ENCODE peak calls at places on chromosomes 11 and 22, in eight cellular contexts. L, J, E, P, U, R, S and Z are unnamed samples.

GRCh38 chr22:27206001-27206746 is 548.8 kb downstream of the MIAT start:
- DNase-seq in L (no peak), J (no peak), E (no peak), P (no peak), U (no peak), R (no peak), S (peak; percentile 31), Z (no peak)

GRCh38 chr22:22926359-22927195 is 39.0 kb downstream of the IGLL5 start:
- DNase-seq in L (no peak), J (no peak), E (no peak), P (no peak), U (no peak), R (no peak), S (no peak), Z (no peak)

GRCh38 chr22:32850591-32851517 is 49.3 kb downstream of the TIMP3 start:
- DNase-seq in L (peak; percentile 35), J (no peak), E (no peak), P (no peak), U (no peak), R (no peak), S (peak; percentile 73), Z (no peak)

GRCh38 chr11:56961609-56962008 is 27.1 kb upstream of the OR5AK2 start:
- DNase-seq in L (no peak), J (no peak), E (no peak), P (no peak), U (no peak), R (no peak), S (no peak), Z (no peak)

GRCh38 chr11:69245041-69245440 is 48.9 kb upstream of the MYEOV start:
- DNase-seq in L (no peak), J (no peak), E (no peak), P (no peak), U (no peak), R (no peak), S (no peak), Z (no peak)

GRCh38 chr11:1049431-1049891 is 12.9 kb upstream of the MUC6 start:
- DNase-seq in L (no peak), J (no peak), E (no peak), P (no peak), U (no peak), R (no peak), S (no peak), Z (no peak)

GRCh38 chr11:93000511-93001476 is 31.3 kb downstream of the MTNR1B start:
- DNase-seq in L (no peak), J (no peak), E (no peak), P (no peak), U (no peak), R (peak; percentile 92), S (peak; percentile 57), Z (no peak)

GRCh38 chr22:25002241-25002985 is 49.9 kb downstream of the KIAA1671 start:
- DNase-seq in L (no peak), J (no peak), E (no peak), P (no peak), U (no peak), R (no peak), S (no peak), Z (no peak)

GRCh38 chr11:128733440-128734115 is 39.7 kb downstream of the FLI1 start:
- DNase-seq in L (no peak), J (no peak), E (no peak), P (peak; percentile 66), U (no peak), R (no peak), S (no peak), Z (peak; percentile 83)

GRCh38 chr22:50009251-50009650 is 3.3 kb downstream of the IL17REL start:
- DNase-seq in L (no peak), J (no peak), E (no peak), P (no peak), U (no peak), R (no peak), S (no peak), Z (no peak)

GRCh38 chr11:124482362-124483147 is 37.1 kb upstream of the OR8B8 start:
- DNase-seq in L (no peak), J (peak; percentile 39), E (no peak), P (no peak), U (no peak), R (no peak), S (peak; percentile 38), Z (no peak)

GRCh38 chr11:134275534-134276395 is at the start of gene GLB1L3:
- DNase-seq in L (peak; percentile 70), J (peak; percentile 39), E (peak; percentile 67), P (peak; percentile 85), U (peak; percentile 48), R (no peak), S (no peak), Z (peak; percentile 77)

GRCh38 chr11:20909995-20910726 is 240.8 kb downstream of the NELL1 start:
- DNase-seq in L (no peak), J (no peak), E (no peak), P (no peak), U (no peak), R (no peak), S (no peak), Z (no peak)

GRCh38 chr11:65013130-65013691 is 749 bp upstream of the ARL2 start:
- DNase-seq in L (peak; percentile 92), J (no peak), E (peak; percentile 79), P (no peak), U (peak; percentile 78), R (peak; percentile 81), S (peak; percentile 91), Z (peak; percentile 90)

GRCh38 chr11:129375731-129376657 is at the start of gene BARX2:
- DNase-seq in L (peak; percentile 36), J (peak; percentile 89), E (no peak), P (peak; percentile 65), U (no peak), R (peak; percentile 29), S (peak; percentile 61), Z (peak; percentile 79)

GRCh38 chr11:10322830-10323792 is 18.2 kb downstream of the ADM start:
- DNase-seq in L (peak; percentile 59), J (peak; percentile 64), E (no peak), P (peak; percentile 53), U (no peak), R (peak; percentile 67), S (peak; percentile 89), Z (peak; percentile 71)

GRCh38 chr22:42621505-42622002 is 6.9 kb upstream of the POLDIP3 start:
- DNase-seq in L (peak; percentile 79), J (peak; percentile 83), E (peak; percentile 26), P (peak; percentile 11), U (no peak), R (no peak), S (peak; percentile 73), Z (peak; percentile 55)

GRCh38 chr11:118889796-118890195 is 6.1 kb downstream of the CXCR5 start:
- DNase-seq in L (no peak), J (peak; percentile 71), E (no peak), P (no peak), U (no peak), R (no peak), S (peak; percentile 67), Z (no peak)

GRCh38 chr11:127902405-127902804 is 685.0 kb downstream of the ETS1 start:
- DNase-seq in L (no peak), J (no peak), E (no peak), P (no peak), U (no peak), R (no peak), S (no peak), Z (no peak)

GRCh38 chr11:58292017-58292416 is 24.0 kb upstream of the OR10W1 start:
- DNase-seq in L (no peak), J (no peak), E (no peak), P (no peak), U (no peak), R (no peak), S (no peak), Z (no peak)

GRCh38 chr22:40679964-40680818 is 907 bp downstream of the MCHR1 start:
- DNase-seq in L (no peak), J (no peak), E (no peak), P (no peak), U (no peak), R (peak; percentile 48), S (peak; percentile 45), Z (no peak)

GRCh38 chr11:22169833-22170232 is 23.1 kb upstream of the ANO5 start:
- DNase-seq in L (no peak), J (no peak), E (no peak), P (peak; percentile 40), U (no peak), R (no peak), S (peak; percentile 9), Z (peak; percentile 25)

GRCh38 chr11:35541621-35542375 is 16.4 kb upstream of the PAMR1 start:
- DNase-seq in L (no peak), J (no peak), E (no peak), P (no peak), U (no peak), R (no peak), S (peak; percentile 92), Z (no peak)

GRCh38 chr11:44266056-44266780 is 43.7 kb downstream of the ALX4 start:
- DNase-seq in L (no peak), J (no peak), E (no peak), P (no peak), U (no peak), R (no peak), S (no peak), Z (no peak)

GRCh38 chr11:62267576-62267975 is 2.4 kb upstream of the SCGB2A2 start:
- DNase-seq in L (no peak), J (no peak), E (no peak), P (no peak), U (no peak), R (no peak), S (no peak), Z (no peak)

GRCh38 chr11:113176971-113177370 is 137.4 kb upstream of the TTC12 start:
- DNase-seq in L (no peak), J (no peak), E (no peak), P (no peak), U (no peak), R (peak; percentile 29), S (peak; percentile 72), Z (no peak)

GRCh38 chr22:46815132-46815531 is 52.7 kb downstream of the TBC1D22A start:
- DNase-seq in L (no peak), J (no peak), E (no peak), P (no peak), U (no peak), R (no peak), S (no peak), Z (no peak)

GRCh38 chr11:128901655-128902514 is 10.7 kb downstream of the KCNJ5 start:
- DNase-seq in L (no peak), J (peak; percentile 47), E (no peak), P (no peak), U (no peak), R (no peak), S (no peak), Z (no peak)

GRCh38 chr11:69490516-69490915 is 9.1 kb downstream of the LINC01488 start:
- DNase-seq in L (no peak), J (no peak), E (no peak), P (no peak), U (no peak), R (no peak), S (no peak), Z (no peak)

GRCh38 chr11:78715639-78716311 is 141.1 kb upstream of the NARS2 start:
- DNase-seq in L (peak; percentile 35), J (peak; percentile 59), E (peak; percentile 1), P (peak; percentile 24), U (no peak), R (peak; percentile 32), S (peak; percentile 7), Z (peak; percentile 75)

GRCh38 chr22:23683545-23683944 is 7.3 kb upstream of the RGL4 start:
- DNase-seq in L (no peak), J (no peak), E (no peak), P (no peak), U (no peak), R (no peak), S (no peak), Z (no peak)